ENCODE peak calls at places on chromosomes 11 and 22, in five cellular contexts. H is PC-3; E is naive thymus-derived CD4-positive, alpha-beta T cell; X is heart right ventricle; I is neuronal stem cell. M is an unnamed sample.

GRCh38 chr11:72352859-72353551 is 81.3 kb downstream of the CLPB start:
- DNase-seq in E (no peak), I (peak; percentile 14), H (no peak), X (peak; percentile 6), M (no peak)

GRCh38 chr22:20124083-20124787 is 7.2 kb upstream of the TRMT2A start:
- DNase-seq in H (no peak), X (no peak), E (no peak), I (no peak), M (no peak)

GRCh38 chr22:20414059-20414440 is 20.1 kb downstream of the ZNF74 start:
- DNase-seq in E (no peak), X (no peak), H (no peak), I (no peak), M (no peak)

GRCh38 chr11:74366576-74366975 is 31.7 kb downstream of the PGM2L1 start:
- DNase-seq in H (no peak), E (no peak), X (no peak), I (peak; percentile 11), M (no peak)

GRCh38 chr11:63608353-63609345 is 5.6 kb downstream of the PLAAT3 start:
- DNase-seq in I (no peak), X (no peak), E (no peak), H (no peak), M (no peak)

GRCh38 chr11:66316849-66317251 is at the start of gene CD248:
- DNase-seq in I (no peak), X (peak; percentile 85), H (no peak), E (no peak), M (no peak)

GRCh38 chr11:115304774-115305472 is 199.3 kb downstream of the CADM1 start:
- DNase-seq in H (peak; percentile 6), I (no peak), E (no peak), X (no peak), M (no peak)

GRCh38 chr11:73140213-73141030 is 1.7 kb downstream of the FCHSD2 start:
- DNase-seq in E (peak; percentile 5), X (peak; percentile 42), H (peak; percentile 48), I (peak; percentile 26), M (no peak)

GRCh38 chr22:41746563-41747400 is 47.5 kb downstream of the MEI1 start:
- DNase-seq in I (peak; percentile 56), X (peak; percentile 70), E (peak; percentile 26), H (peak; percentile 85), M (peak; percentile 19)

GRCh38 chr11:33893711-33894401 is 2.0 kb upstream of the LMO2 start:
- DNase-seq in E (peak; percentile 72), I (no peak), H (no peak), X (no peak), M (peak; percentile 12)

GRCh38 chr11:102730036-102730815 is 5.5 kb upstream of the MMP8 start:
- DNase-seq in X (no peak), H (no peak), I (no peak), E (no peak), M (no peak)

GRCh38 chr11:32071811-32072210 is 19.1 kb upstream of the RCN1 start:
- DNase-seq in H (peak; percentile 77), E (no peak), X (no peak), I (peak; percentile 20), M (no peak)

GRCh38 chr11:56889986-56890385 is 98.7 kb upstream of the OR5AK2 start:
- DNase-seq in E (no peak), X (no peak), H (no peak), I (no peak), M (no peak)

GRCh38 chr22:46007003-46007847 is 30.3 kb upstream of the WNT7B start:
- DNase-seq in E (no peak), I (no peak), X (peak; percentile 68), H (peak; percentile 92), M (no peak)

GRCh38 chr11:2588809-2589537 is 110.8 kb downstream of the KCNQ1OT1 start:
- DNase-seq in E (no peak), H (no peak), X (no peak), I (no peak), M (peak; percentile 3)

GRCh38 chr22:31556627-31557203 is 60.4 kb downstream of the SFI1 start:
- DNase-seq in X (no peak), H (peak; percentile 58), I (peak; percentile 9), E (no peak), M (no peak)

GRCh38 chr11:25436326-25436725 is 895.6 kb upstream of the ANO3 start:
- DNase-seq in E (no peak), I (no peak), H (no peak), X (no peak), M (no peak)

GRCh38 chr22:28544431-28544868 is 135.2 kb downstream of the TTC28 start:
- DNase-seq in E (no peak), H (peak; percentile 22), X (no peak), I (no peak), M (no peak)

GRCh38 chr11:19664896-19665548 is 47.6 kb upstream of the NAV2 start:
- DNase-seq in H (peak; percentile 21), X (peak; percentile 26), E (no peak), I (no peak), M (no peak)

GRCh38 chr11:34324466-34324865 is 33.3 kb downstream of the ABTB2 start:
- DNase-seq in X (no peak), I (no peak), E (no peak), H (no peak), M (no peak)

GRCh38 chr22:22410121-22410520 is 98.4 kb downstream of the ZNF280B start:
- DNase-seq in E (no peak), X (peak; percentile 70), H (no peak), I (no peak), M (no peak)

GRCh38 chr11:706957-707816 is 1.2 kb downstream of the EPS8L2 start:
- DNase-seq in X (no peak), E (no peak), H (peak; percentile 31), I (no peak), M (no peak)

GRCh38 chr11:77088236-77089003 is 14.2 kb upstream of the OMP start:
- DNase-seq in X (no peak), H (peak; percentile 82), I (no peak), E (no peak), M (no peak)

GRCh38 chr11:116112031-116112935 is 608.1 kb upstream of the CADM1 start:
- DNase-seq in X (no peak), E (no peak), H (no peak), I (no peak), M (no peak)

GRCh38 chr22:47295226-47295901 is 532.9 kb downstream of the TBC1D22A start:
- DNase-seq in X (no peak), E (no peak), H (no peak), I (no peak), M (no peak)

GRCh38 chr22:35578836-35579575 is 38.1 kb downstream of the MB start:
- DNase-seq in I (no peak), X (peak; percentile 47), H (no peak), E (no peak), M (no peak)

GRCh38 chr11:88175004-88175706 is at the start of gene RAB38:
- DNase-seq in E (no peak), H (no peak), X (peak; percentile 8), I (peak; percentile 41), M (no peak)

GRCh38 chr11:118343981-118344521 is at the start of gene CD3G:
- DNase-seq in H (no peak), I (no peak), X (no peak), E (peak; percentile 77), M (peak; percentile 53)

GRCh38 chr11:64271339-64272132 is 12.9 kb downstream of the BAD start:
- DNase-seq in I (peak; percentile 95), E (peak; percentile 79), X (peak; percentile 94), H (peak; percentile 76), M (peak; percentile 72)

DNA sequence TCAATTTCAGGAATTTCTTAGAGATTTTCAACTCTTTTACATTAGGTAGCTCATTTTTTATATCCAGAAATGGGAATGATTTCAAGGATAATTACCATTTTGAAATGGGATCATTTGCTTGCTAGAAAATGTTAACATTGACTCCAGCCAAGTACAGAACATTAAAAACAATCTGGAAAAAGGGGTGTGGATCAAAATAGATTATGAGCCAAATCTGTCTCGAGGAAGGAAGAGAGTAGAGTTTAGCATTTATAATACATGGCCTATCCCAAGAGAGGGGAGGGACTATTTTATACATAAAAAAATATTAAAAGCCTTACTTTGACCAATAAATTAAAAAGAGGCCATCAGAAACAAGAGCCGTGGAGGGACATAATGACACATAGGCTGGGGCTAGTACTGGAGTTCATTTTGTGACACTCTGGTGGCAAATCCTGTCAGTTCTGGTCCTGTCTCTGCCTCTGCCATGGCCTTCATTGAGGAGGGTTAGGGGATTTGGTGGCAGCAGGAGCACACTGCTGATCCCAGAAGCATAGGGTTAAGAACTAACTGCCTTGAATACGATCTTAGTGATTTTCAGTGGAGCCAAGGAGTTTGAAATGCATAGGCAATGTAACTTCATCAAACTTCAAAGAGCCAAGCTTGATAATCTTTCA is 20.4 kb downstream of the PPP6R3 start:
- DNase-seq in H (no peak), E (no peak), I (no peak), X (no peak), M (no peak)
- H3K9me3 ChIP-seq in H (peaks cover 5% of the 10 kb centered on the region), E (no peaks in the 10 kb centered on the region), I (peaks cover 52% of the 10 kb centered on the region), X (peaks cover 8% of the 10 kb centered on the region), M (no peaks in the 10 kb centered on the region)

DNA sequence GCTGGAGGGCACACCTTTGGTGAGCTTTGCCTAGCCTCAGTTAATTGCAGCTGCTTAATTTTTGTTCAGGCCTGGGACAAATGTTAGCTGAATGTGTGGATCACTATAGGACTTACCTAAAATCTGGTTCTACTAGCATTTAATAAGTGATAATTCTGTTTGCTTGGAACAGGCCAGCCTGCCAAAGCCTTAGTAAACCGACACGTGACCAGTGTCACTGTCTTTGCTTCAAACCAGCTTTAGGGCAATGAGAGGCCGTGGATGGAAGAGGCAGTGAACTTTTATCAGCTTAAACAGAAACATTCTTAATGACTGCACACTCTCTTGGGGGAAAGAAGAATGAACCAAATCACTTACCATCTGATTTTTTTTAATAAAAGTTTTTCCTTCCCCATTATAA is 10.8 kb downstream of the PARVA start:
- DNase-seq in H (no peak), I (no peak), E (no peak), X (no peak), M (no peak)
- H3K9me3 ChIP-seq in H (no peaks in the 10 kb centered on the region), I (no peaks in the 10 kb centered on the region), E (no peaks in the 10 kb centered on the region), X (peaks cover under 1% of the 10 kb centered on the region), M (no peaks in the 10 kb centered on the region)

GRCh38 chr11:125369808-125370207 is 126.3 kb downstream of the FEZ1 start:
- DNase-seq in H (no peak), I (no peak), X (no peak), E (no peak), M (no peak)

GRCh38 chr11:125365196-125365931 is 130.7 kb downstream of the FEZ1 start:
- DNase-seq in X (no peak), E (no peak), H (peak; percentile 10), I (no peak), M (no peak)

GRCh38 chr11:125368757-125369156 is 127.3 kb downstream of the FEZ1 start:
- DNase-seq in I (no peak), H (no peak), X (no peak), E (no peak), M (no peak)

GRCh38 chr11:125370561-125371389 is 125.3 kb downstream of the FEZ1 start:
- DNase-seq in H (no peak), E (no peak), I (no peak), X (no peak), M (no peak)

DNA sequence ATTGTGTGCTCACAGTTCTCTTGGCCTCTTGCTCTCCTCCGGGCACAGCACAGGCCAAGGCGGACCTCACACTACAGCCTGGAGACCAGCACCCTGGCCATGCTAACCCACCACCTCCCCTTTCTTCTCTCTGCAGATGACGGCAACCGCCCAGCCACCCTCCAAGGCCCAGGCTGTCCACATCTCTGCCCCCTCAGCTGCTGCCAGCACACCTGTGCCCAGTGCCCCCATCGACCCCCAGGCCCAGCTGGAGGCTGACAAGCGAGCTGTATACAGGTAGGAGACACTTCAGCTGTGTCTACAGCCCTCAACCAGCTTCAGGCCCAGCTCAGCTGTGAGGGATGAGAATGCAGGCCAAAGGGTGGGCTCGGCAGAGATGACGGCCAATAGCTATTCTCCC is 128.4 kb downstream of the FEZ1 start:
- DNase-seq in I (no peak), E (no peak), H (no peak), X (no peak), M (no peak)
- H3K9me3 ChIP-seq in I (no peaks in the 10 kb centered on the region), E (no peaks in the 10 kb centered on the region), H (no peaks in the 10 kb centered on the region), X (no peaks in the 10 kb centered on the region), M (no peaks in the 10 kb centered on the region)

GRCh38 chr11:58688779-58689503 is 42.8 kb downstream of the GLYAT start:
- DNase-seq in X (no peak), H (peak; percentile 62), I (no peak), E (no peak), M (no peak)
- H3K9me3 ChIP-seq in X (peaks cover 3% of the 10 kb centered on the region), H (no peaks in the 10 kb centered on the region), I (no peaks in the 10 kb centered on the region), E (no peaks in the 10 kb centered on the region), M (no peaks in the 10 kb centered on the region)

M was measured in T-helper 17 cell.